ENCODE peak calls at places on chromosome 13, in eight cellular contexts. D is right lobe of liver, S is ovary, Y is adrenal gland, U is transverse colon, Q is thyroid gland, H is breast epithelium, R is uterus. O is an unnamed sample.
A peak's percentile ranks its signal among the peaks of the same experiment; 100 is the strongest.

GRCh38 chr13:98108330-98108729 is 34.6 kb upstream of the FARP1 start:
- DNase-seq in U (no peak), Q (no peak), S (no peak), R (no peak), H (no peak), D (no peak), Y (no peak), O (no peak)

GRCh38 chr13:27131202-27131623 is 40.4 kb downstream of the USP12 start:
- DNase-seq in Q (no peak), Y (no peak), S (no peak), D (peak; percentile 24), U (no peak), H (no peak), R (no peak), O (no peak)

GRCh38 chr13:28415994-28416411 is 78.9 kb downstream of the FLT1 start:
- DNase-seq in Q (no peak), U (no peak), R (no peak), H (no peak), Y (no peak), S (no peak), D (no peak), O (no peak)

GRCh38 chr13:46341112-46341711 is 45.8 kb downstream of the RUBCNL start:
- DNase-seq in D (no peak), Q (no peak), S (no peak), Y (no peak), H (no peak), R (no peak), U (no peak), O (no peak)

GRCh38 chr13:27973291-27973690 is 4.2 kb upstream of the CDX2 start:
- DNase-seq in D (no peak), H (no peak), U (peak; percentile 37), R (no peak), Y (no peak), Q (no peak), S (no peak), O (no peak)

GRCh38 chr13:39040206-39040605 is 1.9 kb downstream of the NHLRC3 start:
- DNase-seq in S (no peak), H (no peak), U (no peak), Q (no peak), D (no peak), R (no peak), Y (no peak), O (no peak)

GRCh38 chr13:101916108-101916757 is 463.8 kb downstream of the ITGBL1 start:
- DNase-seq in Q (no peak), R (no peak), D (peak; percentile 47), S (no peak), U (no peak), H (no peak), Y (no peak), O (no peak)

GRCh38 chr13:110593430-110594130 is 21.8 kb upstream of the NAXD start:
- DNase-seq in Y (no peak), R (no peak), H (no peak), Q (peak; percentile 27), D (no peak), U (no peak), S (no peak), O (no peak)

GRCh38 chr13:40994581-40995230 is 24.4 kb downstream of the ELF1 start:
- DNase-seq in Q (peak; percentile 45), D (no peak), Y (no peak), R (no peak), H (no peak), S (no peak), U (no peak), O (no peak)

DNA sequence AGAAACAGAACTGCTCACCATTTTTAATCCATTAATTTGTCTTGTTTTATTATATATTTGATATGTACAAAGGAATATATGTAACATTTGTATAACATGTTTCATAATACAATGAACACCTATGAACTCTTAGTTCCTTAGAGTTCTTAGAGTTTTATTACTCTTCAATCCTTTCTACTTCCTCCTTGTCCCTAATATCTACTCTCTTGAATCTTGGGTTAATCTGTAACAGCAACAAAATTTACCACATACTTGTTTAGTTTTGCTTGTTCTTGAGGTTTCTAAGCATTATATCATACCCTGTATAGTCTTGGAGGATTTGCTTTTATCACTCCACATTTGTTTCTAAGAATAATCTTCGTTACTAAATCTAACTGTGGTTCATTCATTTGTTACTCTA is 151.4 kb downstream of the PDS5B start:
- DNase-seq in S (no peak), D (no peak), Q (no peak), H (no peak), R (no peak), U (no peak), Y (no peak), O (no peak)
- H3K4me3 ChIP-seq in S (no peak overlapping the region), D (peak overlapping the region; percentile 24), Q (no peak overlapping the region), H (peak overlapping the region; percentile 14), R (no peak overlapping the region), U (peak overlapping the region; percentile 28), Y (peak overlapping the region; percentile 18), O (peak overlapping the region; percentile 18)

GRCh38 chr13:47990920-47991466 is 10.1 kb downstream of the SUCLA2 start:
- DNase-seq in R (no peak), U (no peak), D (no peak), S (no peak), Y (no peak), Q (no peak), H (no peak), O (no peak)

GRCh38 chr13:47990427-47990826 is 10.6 kb downstream of the SUCLA2 start:
- DNase-seq in S (no peak), R (no peak), D (no peak), Y (no peak), Q (no peak), U (no peak), H (no peak), O (no peak)

GRCh38 chr13:47997384-47997783 is 3.7 kb downstream of the SUCLA2 start:
- DNase-seq in H (no peak), Y (no peak), D (no peak), S (no peak), R (no peak), Q (no peak), U (no peak), O (no peak)

GRCh38 chr13:47991859-47992258 is 9.2 kb downstream of the SUCLA2 start:
- DNase-seq in U (no peak), Y (no peak), Q (no peak), H (no peak), D (no peak), R (no peak), S (no peak), O (no peak)
- TF ChIP-seq POLR2A in U (no peak), Y (no peak), Q (no peak), H (no peak), D (no peak), R (no peak), S (no peak), O (no peak)

DNA sequence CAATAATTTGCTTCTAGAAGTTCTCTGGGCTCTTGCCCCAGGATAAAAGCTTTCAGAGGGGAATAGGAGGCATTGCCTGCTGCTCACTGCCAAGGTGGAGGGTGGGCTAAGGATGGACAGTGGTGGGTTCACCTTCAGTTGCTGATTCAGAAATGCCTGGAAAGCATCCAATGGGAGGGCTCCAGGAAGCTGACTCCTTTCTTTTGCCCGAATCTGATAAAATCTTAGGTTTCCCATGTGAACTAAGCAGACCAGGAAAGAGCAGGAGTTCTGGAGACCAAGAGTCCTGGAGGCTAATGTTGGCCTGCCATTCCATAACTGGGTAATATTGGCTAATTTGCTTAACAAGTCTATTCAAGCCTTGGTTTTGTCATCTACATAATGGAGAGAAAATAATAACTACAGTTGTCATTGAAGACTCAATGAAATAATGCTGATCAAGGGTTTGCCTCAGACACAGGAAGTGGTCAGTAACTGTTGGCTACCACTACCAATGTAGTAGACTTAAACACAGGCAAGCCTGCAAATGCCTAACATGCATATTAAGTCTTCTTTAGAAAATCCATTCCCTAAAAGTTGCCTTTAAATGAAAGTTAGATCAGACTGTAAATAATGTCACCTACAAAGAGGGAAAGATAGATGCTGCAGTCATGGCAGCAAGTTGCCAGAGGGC is 528.4 kb upstream of the NBEA start:
- DNase-seq in D (no peak), R (no peak), S (no peak), Q (no peak), U (no peak), H (no peak), Y (no peak), O (no peak)
- TF ChIP-seq CTCF in D (no peak), R (no peak), S (no peak), Q (no peak), U (no peak), H (no peak), Y (no peak), O (no peak)

GRCh38 chr13:36076211-36076610 is 55.0 kb downstream of the DCLK1 start:
- DNase-seq in R (no peak), S (no peak), Q (no peak), Y (no peak), D (no peak), U (no peak), H (no peak), O (no peak)
- H3K4me3 ChIP-seq in R (no peak overlapping the region), S (no peak overlapping the region), Q (no peak overlapping the region), Y (no peak overlapping the region), D (no peak overlapping the region), U (no peak overlapping the region), H (no peak overlapping the region), O (no peak overlapping the region)

DNA sequence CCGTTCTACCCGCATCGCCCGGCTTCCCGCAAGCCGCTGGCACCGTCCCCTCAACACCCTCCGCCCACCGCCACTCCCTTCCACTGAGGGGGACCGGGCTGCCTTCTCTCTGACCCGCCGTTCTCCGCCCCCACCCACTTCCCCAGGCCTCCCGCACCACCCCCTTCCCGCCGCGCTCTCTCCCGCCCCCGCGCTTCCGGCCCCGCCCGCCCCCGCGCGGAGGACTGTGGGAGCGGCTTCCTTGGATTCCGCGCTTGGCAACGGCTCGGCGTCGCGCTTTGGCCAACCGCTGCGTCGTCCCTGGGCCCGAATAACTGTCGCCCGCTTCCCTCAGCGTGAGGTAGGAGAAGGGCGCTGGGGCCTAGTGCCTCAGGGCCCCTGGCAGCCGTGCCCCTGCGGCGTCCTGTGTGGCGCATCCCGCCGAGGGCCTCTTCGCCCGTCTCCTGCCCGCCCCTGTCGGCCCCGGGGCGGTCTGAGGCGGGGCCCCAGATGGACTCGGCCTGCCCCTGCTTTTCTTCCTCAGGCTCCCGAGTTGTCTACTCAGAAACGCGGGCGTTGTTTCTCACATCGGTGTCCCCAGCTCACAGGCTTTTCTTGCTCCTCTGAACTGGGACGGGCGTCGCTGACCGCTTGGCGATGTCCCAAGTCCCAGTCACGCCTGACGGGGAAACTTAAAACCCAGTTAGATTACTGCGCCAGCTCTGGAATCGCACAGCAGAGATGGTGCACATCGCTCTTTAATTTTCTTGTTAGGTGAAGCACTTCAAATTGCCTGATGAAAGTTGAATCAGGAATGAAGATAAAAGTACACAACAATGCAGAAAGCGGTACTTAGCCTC is at the start of gene IFT88:
- DNase-seq in D (peak; percentile 94), S (peak; percentile 89), Y (peak; percentile 93), H (peak; percentile 84), U (peak; percentile 92), R (peak; percentile 88), Q (peak; percentile 95), O (peak; percentile 97)
- TF ChIP-seq POLR2A in D (peak; percentile 86), S (no peak), Y (peak; percentile 67), H (no peak), U (peak; percentile 81), R (peak; percentile 57), Q (peak; percentile 29), O (no peak)